ENCODE peak calls at places on chromosomes 3 and 15, in ten cellular contexts. One of them, this sample, is unnamed.

GRCh38 chr3:73018790-73019441 is 22.3 kb downstream of the PPP4R2 start:
- DNase-seq in dorsolateral prefrontal cortex: no peak
- DNase-seq in astrocyte: no peak
- DNase-seq in GM06990: no peak
- DNase-seq in cardiac muscle cell: no peak
- DNase-seq in AG04449: no peak
- DNase-seq in heart right ventricle: no peak
- DNase-seq in endodermal cell: no peak
- DNase-seq in BJ: no peak
- DNase-seq in AG04450: no peak
- DNase-seq in this sample: no peak

GRCh38 chr15:80507638-80508316 is 103.6 kb downstream of the ARNT2 start:
- DNase-seq in endodermal cell: no peak
- DNase-seq in dorsolateral prefrontal cortex: no peak
- DNase-seq in BJ: peak; percentile 99
- DNase-seq in heart right ventricle: no peak
- DNase-seq in AG04450: peak; percentile 82
- DNase-seq in astrocyte: peak; percentile 94
- DNase-seq in cardiac muscle cell: no peak
- DNase-seq in GM06990: no peak
- DNase-seq in AG04449: peak; percentile 89
- DNase-seq in this sample: peak; percentile 59

GRCh38 chr3:14598143-14598569 is 53.4 kb upstream of the CCDC174 start:
- DNase-seq in AG04449: no peak
- DNase-seq in heart right ventricle: no peak
- DNase-seq in endodermal cell: peak; percentile 93
- DNase-seq in dorsolateral prefrontal cortex: no peak
- DNase-seq in GM06990: no peak
- DNase-seq in cardiac muscle cell: peak; percentile 66
- DNase-seq in AG04450: peak; percentile 13
- DNase-seq in BJ: no peak
- DNase-seq in astrocyte: peak; percentile 28
- DNase-seq in this sample: no peak

GRCh38 chr15:29029651-29030195 is 143.9 kb downstream of the APBA2 start:
- DNase-seq in cardiac muscle cell: no peak
- DNase-seq in heart right ventricle: no peak
- DNase-seq in GM06990: no peak
- DNase-seq in BJ: no peak
- DNase-seq in endodermal cell: no peak
- DNase-seq in AG04449: no peak
- DNase-seq in astrocyte: no peak
- DNase-seq in AG04450: no peak
- DNase-seq in dorsolateral prefrontal cortex: no peak
- DNase-seq in this sample: no peak

GRCh38 chr3:41370307-41370706 is 171.0 kb downstream of the CTNNB1 start:
- DNase-seq in endodermal cell: no peak
- DNase-seq in AG04449: no peak
- DNase-seq in dorsolateral prefrontal cortex: no peak
- DNase-seq in AG04450: no peak
- DNase-seq in cardiac muscle cell: no peak
- DNase-seq in astrocyte: no peak
- DNase-seq in heart right ventricle: no peak
- DNase-seq in BJ: no peak
- DNase-seq in GM06990: no peak
- DNase-seq in this sample: no peak

GRCh38 chr15:66912001-66912400 is 153.4 kb upstream of the SMAD3 start:
- DNase-seq in AG04450: no peak
- DNase-seq in BJ: no peak
- DNase-seq in astrocyte: no peak
- DNase-seq in AG04449: no peak
- DNase-seq in endodermal cell: peak; percentile 21
- DNase-seq in dorsolateral prefrontal cortex: no peak
- DNase-seq in heart right ventricle: no peak
- DNase-seq in cardiac muscle cell: no peak
- DNase-seq in GM06990: no peak
- DNase-seq in this sample: no peak

GRCh38 chr15:29348308-29348914 is 78.8 kb upstream of the NSMCE3 start:
- DNase-seq in astrocyte: no peak
- DNase-seq in AG04449: no peak
- DNase-seq in BJ: no peak
- DNase-seq in dorsolateral prefrontal cortex: no peak
- DNase-seq in heart right ventricle: no peak
- DNase-seq in endodermal cell: peak; percentile 70
- DNase-seq in AG04450: peak; percentile 2
- DNase-seq in GM06990: no peak
- DNase-seq in cardiac muscle cell: no peak
- DNase-seq in this sample: peak; percentile 4

GRCh38 chr3:161371441-161372320 is at the start of gene SPTSSB:
- DNase-seq in heart right ventricle: peak; percentile 33
- DNase-seq in cardiac muscle cell: peak; percentile 56
- DNase-seq in astrocyte: no peak
- DNase-seq in endodermal cell: peak; percentile 95
- DNase-seq in AG04449: no peak
- DNase-seq in dorsolateral prefrontal cortex: peak; percentile 29
- DNase-seq in BJ: no peak
- DNase-seq in AG04450: no peak
- DNase-seq in GM06990: peak; percentile 26
- DNase-seq in this sample: no peak

GRCh38 chr3:193905993-193906396 is 230.0 kb upstream of the HES1 start:
- DNase-seq in GM06990: no peak
- DNase-seq in astrocyte: no peak
- DNase-seq in dorsolateral prefrontal cortex: no peak
- DNase-seq in heart right ventricle: peak; percentile 38
- DNase-seq in AG04449: no peak
- DNase-seq in cardiac muscle cell: no peak
- DNase-seq in AG04450: no peak
- DNase-seq in BJ: no peak
- DNase-seq in endodermal cell: no peak
- DNase-seq in this sample: peak; percentile 7

GRCh38 chr15:94792166-94792565 is 560.8 kb downstream of the MCTP2 start:
- DNase-seq in dorsolateral prefrontal cortex: no peak
- DNase-seq in BJ: no peak
- DNase-seq in AG04449: no peak
- DNase-seq in AG04450: peak; percentile 60
- DNase-seq in astrocyte: peak; percentile 95
- DNase-seq in cardiac muscle cell: no peak
- DNase-seq in endodermal cell: no peak
- DNase-seq in heart right ventricle: no peak
- DNase-seq in GM06990: no peak
- DNase-seq in this sample: peak; percentile 25

GRCh38 chr3:10137178-10137577 is 4.4 kb upstream of the VHL start:
- DNase-seq in GM06990: no peak
- DNase-seq in cardiac muscle cell: no peak
- DNase-seq in AG04450: no peak
- DNase-seq in BJ: no peak
- DNase-seq in AG04449: no peak
- DNase-seq in astrocyte: no peak
- DNase-seq in endodermal cell: no peak
- DNase-seq in heart right ventricle: no peak
- DNase-seq in dorsolateral prefrontal cortex: no peak
- DNase-seq in this sample: no peak

GRCh38 chr15:74808073-74808839 is 4.4 kb upstream of the LMAN1L start:
- DNase-seq in AG04450: no peak
- DNase-seq in cardiac muscle cell: no peak
- DNase-seq in dorsolateral prefrontal cortex: no peak
- DNase-seq in heart right ventricle: peak; percentile 62
- DNase-seq in GM06990: no peak
- DNase-seq in astrocyte: no peak
- DNase-seq in BJ: no peak
- DNase-seq in endodermal cell: no peak
- DNase-seq in AG04449: no peak
- DNase-seq in this sample: no peak

GRCh38 chr3:192889694-192890093 is 28.0 kb downstream of the MB21D2 start:
- DNase-seq in GM06990: no peak
- DNase-seq in AG04450: no peak
- DNase-seq in heart right ventricle: no peak
- DNase-seq in endodermal cell: no peak
- DNase-seq in astrocyte: peak; percentile 36
- DNase-seq in BJ: no peak
- DNase-seq in AG04449: no peak
- DNase-seq in dorsolateral prefrontal cortex: no peak
- DNase-seq in cardiac muscle cell: no peak
- DNase-seq in this sample: no peak

GRCh38 chr15:51262468-51262867 is 75.9 kb downstream of the CYP19A1 start:
- DNase-seq in GM06990: no peak
- DNase-seq in BJ: no peak
- DNase-seq in cardiac muscle cell: no peak
- DNase-seq in endodermal cell: no peak
- DNase-seq in dorsolateral prefrontal cortex: no peak
- DNase-seq in AG04449: no peak
- DNase-seq in AG04450: no peak
- DNase-seq in astrocyte: no peak
- DNase-seq in heart right ventricle: no peak
- DNase-seq in this sample: no peak

DNA sequence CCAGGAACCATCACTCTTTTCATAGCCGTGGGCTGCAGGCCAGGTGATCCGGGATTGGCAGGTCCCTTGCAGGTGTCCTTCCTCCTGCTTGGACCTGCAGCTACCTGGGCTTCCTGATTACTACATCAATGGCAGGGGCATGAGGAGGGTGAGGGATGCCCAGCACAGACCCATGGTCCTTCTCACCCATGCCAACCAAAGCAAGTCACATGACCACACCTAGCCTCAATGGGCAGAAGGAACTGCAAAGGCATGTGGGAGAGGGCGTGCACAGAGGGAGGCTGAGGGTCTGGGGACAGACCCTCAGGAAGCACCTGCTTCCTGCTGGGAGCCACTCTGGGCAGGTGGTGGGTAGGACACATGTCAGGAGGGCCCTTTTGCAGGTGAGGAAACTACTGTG is 105.2 kb downstream of the NUP210 start:
- DNase-seq in cardiac muscle cell: no peak
- DNase-seq in BJ: no peak
- DNase-seq in heart right ventricle: no peak
- DNase-seq in dorsolateral prefrontal cortex: no peak
- DNase-seq in AG04450: no peak
- DNase-seq in GM06990: no peak
- DNase-seq in AG04449: no peak
- DNase-seq in endodermal cell: no peak
- DNase-seq in astrocyte: no peak
- DNase-seq in this sample: no peak
- H3K4me3 ChIP-seq in cardiac muscle cell: no peak overlapping the region
- H3K4me3 ChIP-seq in BJ: no peak overlapping the region
- H3K4me3 ChIP-seq in heart right ventricle: no peak overlapping the region
- H3K4me3 ChIP-seq in dorsolateral prefrontal cortex: no peak overlapping the region
- H3K4me3 ChIP-seq in AG04450: no peak overlapping the region
- H3K4me3 ChIP-seq in GM06990: no peak overlapping the region
- H3K4me3 ChIP-seq in AG04449: no peak overlapping the region
- H3K4me3 ChIP-seq in endodermal cell: no peak overlapping the region
- H3K4me3 ChIP-seq in astrocyte: no peak overlapping the region
- H3K4me3 ChIP-seq in this sample: no peak overlapping the region

GRCh38 chr3:71055602-71056001 is 527.9 kb downstream of the FOXP1 start:
- DNase-seq in BJ: no peak
- DNase-seq in astrocyte: peak; percentile 82
- DNase-seq in AG04449: no peak
- DNase-seq in heart right ventricle: no peak
- DNase-seq in AG04450: no peak
- DNase-seq in endodermal cell: no peak
- DNase-seq in dorsolateral prefrontal cortex: no peak
- DNase-seq in GM06990: no peak
- DNase-seq in cardiac muscle cell: no peak
- DNase-seq in this sample: peak; percentile 67
- H3K4me3 ChIP-seq in BJ: no peak overlapping the region
- H3K4me3 ChIP-seq in astrocyte: peak overlapping the region; percentile 2
- H3K4me3 ChIP-seq in AG04449: no peak overlapping the region
- H3K4me3 ChIP-seq in heart right ventricle: no peak overlapping the region
- H3K4me3 ChIP-seq in AG04450: no peak overlapping the region
- H3K4me3 ChIP-seq in endodermal cell: no peak overlapping the region
- H3K4me3 ChIP-seq in dorsolateral prefrontal cortex: no peak overlapping the region
- H3K4me3 ChIP-seq in GM06990: no peak overlapping the region
- H3K4me3 ChIP-seq in cardiac muscle cell: no peak overlapping the region
- H3K4me3 ChIP-seq in this sample: no peak overlapping the region

DNA sequence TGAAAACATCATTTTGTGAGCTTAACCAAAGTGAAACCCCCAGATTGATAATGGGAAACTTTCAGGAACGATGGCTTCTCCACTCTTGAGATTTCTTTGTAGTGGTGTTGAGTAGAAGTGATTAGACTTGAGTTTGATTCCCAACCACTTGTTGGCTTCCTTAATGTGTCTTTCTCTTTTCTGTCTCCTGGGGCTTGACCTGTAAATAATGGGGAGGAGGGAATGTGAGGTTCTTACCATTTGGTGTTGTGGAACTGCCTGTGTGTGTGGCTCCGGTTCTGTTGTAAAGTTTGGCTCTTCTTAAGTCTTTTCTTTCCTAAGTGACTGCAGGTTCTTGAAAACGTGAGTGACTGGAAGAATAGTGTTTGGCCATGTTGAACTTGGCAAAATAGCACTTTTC is 2.7 kb downstream of the CDV3 start:
- DNase-seq in AG04450: no peak
- DNase-seq in BJ: no peak
- DNase-seq in heart right ventricle: no peak
- DNase-seq in astrocyte: no peak
- DNase-seq in cardiac muscle cell: no peak
- DNase-seq in dorsolateral prefrontal cortex: no peak
- DNase-seq in endodermal cell: no peak
- DNase-seq in AG04449: no peak
- DNase-seq in GM06990: no peak
- DNase-seq in this sample: no peak
- H3K4me3 ChIP-seq in AG04450: peak overlapping the region; percentile 66
- H3K4me3 ChIP-seq in BJ: peak overlapping the region; percentile 91
- H3K4me3 ChIP-seq in heart right ventricle: peak overlapping the region; percentile 72
- H3K4me3 ChIP-seq in astrocyte: peak overlapping the region; percentile 93
- H3K4me3 ChIP-seq in cardiac muscle cell: no peak overlapping the region
- H3K4me3 ChIP-seq in dorsolateral prefrontal cortex: no peak overlapping the region
- H3K4me3 ChIP-seq in endodermal cell: peak overlapping the region; percentile 99
- H3K4me3 ChIP-seq in AG04449: peak overlapping the region; percentile 83
- H3K4me3 ChIP-seq in GM06990: peak overlapping the region; percentile 63
- H3K4me3 ChIP-seq in this sample: peak overlapping the region; percentile 89

GRCh38 chr3:107426223-107426622 is 49.0 kb downstream of the CCDC54 start:
- DNase-seq in BJ: no peak
- DNase-seq in GM06990: no peak
- DNase-seq in AG04449: no peak
- DNase-seq in astrocyte: no peak
- DNase-seq in endodermal cell: no peak
- DNase-seq in cardiac muscle cell: no peak
- DNase-seq in AG04450: no peak
- DNase-seq in heart right ventricle: no peak
- DNase-seq in dorsolateral prefrontal cortex: no peak
- DNase-seq in this sample: no peak

GRCh38 chr3:107425033-107425432 is 47.8 kb downstream of the CCDC54 start:
- DNase-seq in GM06990: peak; percentile 8
- DNase-seq in astrocyte: no peak
- DNase-seq in heart right ventricle: no peak
- DNase-seq in endodermal cell: no peak
- DNase-seq in AG04449: no peak
- DNase-seq in cardiac muscle cell: no peak
- DNase-seq in AG04450: no peak
- DNase-seq in BJ: no peak
- DNase-seq in dorsolateral prefrontal cortex: no peak
- DNase-seq in this sample: no peak

GRCh38 chr3:107416886-107417285 is 39.6 kb downstream of the CCDC54 start:
- DNase-seq in GM06990: no peak
- DNase-seq in AG04449: no peak
- DNase-seq in cardiac muscle cell: no peak
- DNase-seq in dorsolateral prefrontal cortex: no peak
- DNase-seq in endodermal cell: no peak
- DNase-seq in astrocyte: peak; percentile 25
- DNase-seq in AG04450: no peak
- DNase-seq in BJ: no peak
- DNase-seq in heart right ventricle: no peak
- DNase-seq in this sample: no peak

GRCh38 chr3:107421881-107422280 is 44.6 kb downstream of the CCDC54 start:
- DNase-seq in AG04450: no peak
- DNase-seq in heart right ventricle: no peak
- DNase-seq in dorsolateral prefrontal cortex: no peak
- DNase-seq in BJ: no peak
- DNase-seq in cardiac muscle cell: no peak
- DNase-seq in endodermal cell: no peak
- DNase-seq in GM06990: no peak
- DNase-seq in astrocyte: no peak
- DNase-seq in AG04449: no peak
- DNase-seq in this sample: no peak

GRCh38 chr3:107421170-107421792 is 44.0 kb downstream of the CCDC54 start:
- DNase-seq in GM06990: peak; percentile 45
- DNase-seq in AG04450: no peak
- DNase-seq in BJ: no peak
- DNase-seq in dorsolateral prefrontal cortex: no peak
- DNase-seq in AG04449: no peak
- DNase-seq in astrocyte: peak; percentile 49
- DNase-seq in cardiac muscle cell: peak; percentile 72
- DNase-seq in heart right ventricle: no peak
- DNase-seq in endodermal cell: no peak
- DNase-seq in this sample: no peak
- H3K4me3 ChIP-seq in GM06990: no peak overlapping the region
- H3K4me3 ChIP-seq in AG04450: peak overlapping the region; percentile 47
- H3K4me3 ChIP-seq in BJ: peak overlapping the region; percentile 22
- H3K4me3 ChIP-seq in dorsolateral prefrontal cortex: peak overlapping the region; percentile 28
- H3K4me3 ChIP-seq in AG04449: peak overlapping the region; percentile 49
- H3K4me3 ChIP-seq in astrocyte: peak overlapping the region; percentile 56
- H3K4me3 ChIP-seq in cardiac muscle cell: no peak overlapping the region
- H3K4me3 ChIP-seq in heart right ventricle: peak overlapping the region; percentile 48
- H3K4me3 ChIP-seq in endodermal cell: no peak overlapping the region
- H3K4me3 ChIP-seq in this sample: peak overlapping the region; percentile 40

This sample was measured in skeletal muscle cell.